ENCODE peak calls at places on chromosomes 11 and 22, in four cellular contexts. F is WTC11, C is K562, J is HepG2. Y is an unnamed sample.

GRCh38 chr11:19978668-19979518 is 181.4 kb downstream of the DBX1 start:
- DNase-seq in F (no peak), J (peak; percentile 88), C (peak; percentile 26), Y (no peak)

GRCh38 chr11:68601147-68601546 is 83.2 kb upstream of the GAL start:
- DNase-seq in J (no peak), F (no peak), C (no peak), Y (no peak)

GRCh38 chr22:50027639-50028537 is 15.3 kb upstream of the IL17REL start:
- DNase-seq in F (no peak), C (no peak), J (no peak), Y (peak; percentile 84)

GRCh38 chr11:16605440-16605970 is 132.9 kb upstream of the C11orf58 start:
- DNase-seq in J (no peak), F (peak; percentile 60), C (peak; percentile 50), Y (peak; percentile 58)

GRCh38 chr11:296206-296975 is 2.9 kb downstream of the IFITM5 start:
- DNase-seq in C (no peak), F (peak; percentile 20), J (no peak), Y (no peak)

GRCh38 chr11:74696932-74697687 is 34.1 kb downstream of the CHRDL2 start:
- DNase-seq in J (peak; percentile 26), C (peak; percentile 46), F (peak; percentile 45), Y (no peak)

GRCh38 chr11:77879218-77879617 is 58.3 kb downstream of the AAMDC start:
- DNase-seq in C (no peak), J (no peak), F (no peak), Y (no peak)

GRCh38 chr11:20342347-20343279 is 20.9 kb upstream of the HTATIP2 start:
- DNase-seq in J (peak; percentile 61), C (no peak), F (peak; percentile 82), Y (no peak)

GRCh38 chr22:47297261-47298016 is 535.0 kb downstream of the TBC1D22A start:
- DNase-seq in J (no peak), C (no peak), F (no peak), Y (peak; percentile 6)

GRCh38 chr11:118610220-118610772 is 2.9 kb downstream of the PHLDB1 start:
- DNase-seq in C (no peak), J (no peak), F (peak; percentile 36), Y (no peak)

GRCh38 chr22:26585104-26585790 is 4.7 kb downstream of the TPST2 start:
- DNase-seq in J (no peak), F (no peak), C (no peak), Y (peak; percentile 53)

GRCh38 chr22:31199187-31199586 is 12.9 kb upstream of the LIMK2 start:
- DNase-seq in F (no peak), J (peak; percentile 50), C (no peak), Y (no peak)

GRCh38 chr11:1784761-1785650 is 21.3 kb upstream of the CTSD start:
- DNase-seq in J (no peak), F (no peak), C (no peak), Y (no peak)

GRCh38 chr11:134223066-134223465 is 701 bp downstream of the NCAPD3 start:
- DNase-seq in F (no peak), C (no peak), J (no peak), Y (no peak)

GRCh38 chr22:27218012-27218483 is 560.7 kb downstream of the MIAT start:
- DNase-seq in C (no peak), J (no peak), F (no peak), Y (peak; percentile 56)

DNA sequence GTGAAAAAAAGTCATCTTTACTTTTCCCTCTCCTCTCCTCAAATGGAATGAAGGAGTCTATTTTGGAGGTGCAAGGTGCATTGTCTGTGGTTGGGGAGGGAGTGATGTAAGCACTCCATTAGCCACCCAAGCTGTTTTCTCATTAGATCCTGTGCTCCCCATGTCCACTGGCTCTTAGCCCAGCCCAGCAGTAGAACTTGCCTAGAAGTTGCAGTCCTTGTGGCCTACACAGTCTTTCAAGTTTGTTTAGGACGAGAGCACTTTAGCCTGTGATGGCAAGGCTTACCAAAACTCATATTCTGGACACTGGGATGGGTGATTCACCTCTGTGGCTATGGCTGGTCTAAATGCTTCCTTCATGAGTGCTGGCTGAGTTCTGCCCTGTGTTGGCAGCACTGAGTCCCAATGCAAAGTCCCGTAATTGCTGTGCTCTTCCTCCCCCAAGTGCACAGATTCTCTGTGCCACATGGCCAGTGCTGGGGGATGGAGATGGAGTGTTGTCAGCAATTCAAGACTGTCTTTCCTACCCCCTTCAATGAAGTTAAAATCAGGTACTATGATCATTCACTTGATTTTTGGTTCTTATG is 15.8 kb downstream of the SLC22A25 start:
- DNase-seq in F (no peak), J (no peak), C (no peak), Y (no peak)
- TF ChIP-seq FOXJ3 in F (no peak), J (no peak), C (no peak), Y (no peak)

GRCh38 chr22:46240506-46240905 is 9.6 kb downstream of the CDPF1 start:
- DNase-seq in J (no peak), F (no peak), C (no peak), Y (no peak)

GRCh38 chr22:46240917-46241316 is 9.2 kb downstream of the CDPF1 start:
- DNase-seq in J (no peak), F (no peak), C (no peak), Y (peak; percentile 47)

GRCh38 chr22:46241397-46242007 is 8.6 kb downstream of the CDPF1 start:
- DNase-seq in J (no peak), C (peak; percentile 44), F (no peak), Y (peak; percentile 85)

GRCh38 chr22:46240073-46240472 is 10.0 kb downstream of the CDPF1 start:
- DNase-seq in F (no peak), J (no peak), C (no peak), Y (no peak)

GRCh38 chr22:46242023-46242422 is 8.1 kb downstream of the CDPF1 start:
- DNase-seq in J (no peak), F (no peak), C (no peak), Y (peak; percentile 68)
- TF ChIP-seq USF2 in J (no peak), F (no peak), C (no peak), Y (no peak)

DNA sequence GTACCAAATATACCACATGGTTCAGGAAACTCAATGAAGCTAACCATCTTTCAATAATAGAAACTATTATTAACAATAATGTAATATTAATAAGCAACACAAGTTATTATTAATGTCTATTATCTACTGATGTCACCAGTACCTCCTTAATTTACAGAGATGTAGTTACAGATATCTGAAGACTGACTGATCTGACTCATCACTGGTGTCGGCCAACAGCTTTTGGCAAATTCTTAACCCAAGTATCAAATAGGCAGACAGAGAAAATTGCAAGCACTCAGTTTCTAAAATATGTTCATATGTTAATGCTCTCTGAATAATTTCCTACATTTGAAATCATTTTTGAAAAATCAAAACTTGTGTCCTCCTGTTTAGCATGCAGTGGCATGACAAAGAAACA is 100.4 kb upstream of the DDI1 start:
- DNase-seq in J (no peak), F (no peak), C (no peak), Y (no peak)
- TF ChIP-seq FOXJ3 in J (no peak), F (no peak), C (no peak), Y (no peak)

GRCh38 chr22:17087176-17088131 is 2.7 kb downstream of the IL17RA start:
- DNase-seq in F (no peak), C (no peak), J (no peak), Y (no peak)
- TF ChIP-seq USF2 in F (no peak), C (no peak), J (no peak), Y (no peak)